ENCODE peak calls at places on chromosomes 2 and 18, in eight cellular contexts. M is stimulated activated CD8-positive, alpha-beta memory T cell treated with anti-CD3 and anti-CD28 coated beads, Interleukin-12 subunit alpha, Interleukin-12 subunit beta, amount 100 ng/mL, for 1 hour; A is T-helper 9 cell; U is A673; V is iris pigment epithelial cell; X is AG20443; Q is glutamatergic neuron; P is CD8-positive, alpha-beta memory T cell. N is an unnamed sample.

GRCh38 chr18:62033756-62034155 is 140.9 kb upstream of the RNF152 start:
- DNase-seq in M (no peak), A (no peak), U (no peak), V (no peak), X (no peak), Q (no peak), P (no peak), N (no peak)

GRCh38 chr2:219252900-219253752 is at the start of gene TUBA4B:
- DNase-seq in M (peak; percentile 15), A (peak; percentile 38), U (no peak), V (peak; percentile 69), X (peak; percentile 43), Q (peak; percentile 52), P (peak; percentile 51), N (no peak)

GRCh38 chr2:157150747-157151146 is 106.8 kb upstream of the GALNT5 start:
- DNase-seq in M (no peak), A (no peak), U (no peak), V (peak; percentile 81), X (no peak), Q (no peak), P (no peak), N (no peak)

GRCh38 chr2:21423854-21424253 is 300.1 kb downstream of the TDRD15 start:
- DNase-seq in M (no peak), A (no peak), U (no peak), V (peak; percentile 75), X (no peak), Q (no peak), P (no peak), N (no peak)

GRCh38 chr18:58362027-58362575 is 266.8 kb downstream of the ALPK2 start:
- DNase-seq in M (no peak), A (no peak), U (peak; percentile 90), V (peak; percentile 96), X (peak; percentile 84), Q (no peak), P (no peak), N (peak; percentile 19)

GRCh38 chr2:20061476-20061875 is 10.0 kb upstream of the LAPTM4A start:
- DNase-seq in M (no peak), A (no peak), U (no peak), V (no peak), X (peak; percentile 58), Q (no peak), P (no peak), N (no peak)

GRCh38 chr2:232521098-232521497 is 910 bp downstream of the PRSS56 start:
- DNase-seq in M (no peak), A (no peak), U (no peak), V (no peak), X (no peak), Q (no peak), P (no peak), N (no peak)

GRCh38 chr2:47724221-47724981 is 58.5 kb upstream of the MSH6 start:
- DNase-seq in M (no peak), A (no peak), U (no peak), V (peak; percentile 78), X (no peak), Q (no peak), P (no peak), N (no peak)

GRCh38 chr2:141517180-141517851 is 613.5 kb downstream of the LRP1B start:
- DNase-seq in M (no peak), A (no peak), U (no peak), V (no peak), X (no peak), Q (no peak), P (no peak), N (no peak)

GRCh38 chr2:37768491-37768925 is 97.1 kb upstream of the CDC42EP3 start:
- DNase-seq in M (no peak), A (no peak), U (no peak), V (peak; percentile 97), X (peak; percentile 83), Q (no peak), P (no peak), N (peak; percentile 63)

GRCh38 chr18:78659057-78659456 is 320.6 kb upstream of the SALL3 start:
- DNase-seq in M (no peak), A (no peak), U (no peak), V (no peak), X (no peak), Q (no peak), P (no peak), N (no peak)

GRCh38 chr2:19648583-19648982 is 253.2 kb downstream of the TTC32 start:
- DNase-seq in M (no peak), A (no peak), U (no peak), V (peak; percentile 91), X (peak; percentile 74), Q (no peak), P (no peak), N (no peak)

GRCh38 chr2:137672961-137673552 is 291.2 kb upstream of the HNMT start:
- DNase-seq in M (no peak), A (no peak), U (no peak), V (no peak), X (no peak), Q (no peak), P (no peak), N (no peak)

GRCh38 chr2:9108210-9108967 is 98.2 kb upstream of the ASAP2 start:
- DNase-seq in M (no peak), A (no peak), U (no peak), V (no peak), X (no peak), Q (peak; percentile 69), P (no peak), N (no peak)

GRCh38 chr18:11957636-11958035 is 23.7 kb upstream of the IMPA2 start:
- DNase-seq in M (no peak), A (no peak), U (no peak), V (no peak), X (no peak), Q (no peak), P (no peak), N (no peak)

GRCh38 chr2:127175821-127176354 is 44.2 kb downstream of the CYP27C1 start:
- DNase-seq in M (no peak), A (no peak), U (no peak), V (no peak), X (peak; percentile 75), Q (no peak), P (no peak), N (peak; percentile 65)

GRCh38 chr2:196967126-196967525 is 40.6 kb upstream of the PGAP1 start:
- DNase-seq in M (no peak), A (no peak), U (peak; percentile 88), V (peak; percentile 69), X (peak; percentile 65), Q (no peak), P (no peak), N (no peak)

GRCh38 chr2:14535156-14535555 is 97.4 kb upstream of the LRATD1 start:
- DNase-seq in M (no peak), A (no peak), U (no peak), V (peak; percentile 22), X (no peak), Q (no peak), P (no peak), N (no peak)

GRCh38 chr2:237862528-237862895 is 3.1 kb downstream of the RAMP1 start:
- DNase-seq in M (no peak), A (no peak), U (no peak), V (no peak), X (no peak), Q (no peak), P (no peak), N (no peak)

GRCh38 chr2:129877289-129877741 is 102.2 kb upstream of the RAB6C start:
- DNase-seq in M (peak; percentile 70), A (peak; percentile 78), U (peak; percentile 95), V (peak; percentile 59), X (peak; percentile 94), Q (peak; percentile 93), P (peak; percentile 76), N (peak; percentile 58)

GRCh38 chr18:79510731-79511141 is 115.0 kb downstream of the NFATC1 start:
- DNase-seq in M (no peak), A (no peak), U (no peak), V (no peak), X (no peak), Q (peak; percentile 16), P (no peak), N (no peak)

GRCh38 chr2:15856318-15856717 is 84.0 kb upstream of the MYCN start:
- DNase-seq in M (no peak), A (no peak), U (no peak), V (no peak), X (no peak), Q (no peak), P (no peak), N (no peak)

GRCh38 chr18:56574827-56575226 is 63.6 kb downstream of the TXNL1 start:
- DNase-seq in M (no peak), A (no peak), U (no peak), V (peak; percentile 77), X (no peak), Q (no peak), P (no peak), N (no peak)

GRCh38 chr2:239278941-239279365 is 121.9 kb downstream of the HDAC4 start:
- DNase-seq in M (no peak), A (no peak), U (no peak), V (peak; percentile 69), X (peak; percentile 53), Q (peak; percentile 49), P (no peak), N (no peak)

GRCh38 chr18:11366410-11366809 is 217.0 kb upstream of the PIEZO2 start:
- DNase-seq in M (no peak), A (no peak), U (no peak), V (peak; percentile 15), X (no peak), Q (no peak), P (no peak), N (no peak)

GRCh38 chr2:170554278-170554955 is 160.7 kb upstream of the SP5 start:
- DNase-seq in M (no peak), A (no peak), U (no peak), V (peak; percentile 33), X (peak; percentile 64), Q (no peak), P (no peak), N (peak; percentile 82)

GRCh38 chr2:72011356-72011661 is 136.4 kb downstream of the CYP26B1 start:
- DNase-seq in M (no peak), A (no peak), U (no peak), V (no peak), X (no peak), Q (no peak), P (no peak), N (no peak)

GRCh38 chr18:56383349-56383748 is 255.0 kb downstream of the TXNL1 start:
- DNase-seq in M (no peak), A (no peak), U (no peak), V (no peak), X (no peak), Q (no peak), P (no peak), N (no peak)

GRCh38 chr2:168521342-168521741 is 65.3 kb downstream of the CERS6 start:
- DNase-seq in M (no peak), A (no peak), U (peak; percentile 21), V (peak; percentile 51), X (no peak), Q (no peak), P (no peak), N (no peak)

GRCh38 chr2:231186325-231186724 is 12.1 kb upstream of the ARMC9 start:
- DNase-seq in M (no peak), A (no peak), U (no peak), V (no peak), X (no peak), Q (no peak), P (no peak), N (no peak)

GRCh38 chr2:202639233-202639632 is 4.5 kb downstream of the FAM117B start:
- DNase-seq in M (no peak), A (no peak), U (no peak), V (no peak), X (no peak), Q (no peak), P (no peak), N (no peak)

GRCh38 chr2:117470311-117471095 is 344.0 kb upstream of the DDX18 start:
- DNase-seq in M (no peak), A (no peak), U (peak; percentile 63), V (no peak), X (no peak), Q (peak; percentile 60), P (no peak), N (no peak)

GRCh38 chr2:38498039-38498438 is 104.7 kb downstream of the HNRNPLL start:
- DNase-seq in M (no peak), A (no peak), U (peak; percentile 76), V (no peak), X (no peak), Q (peak; percentile 78), P (no peak), N (no peak)

GRCh38 chr2:54597153-54597827 is 126.2 kb upstream of the EML6 start:
- DNase-seq in M (no peak), A (no peak), U (no peak), V (no peak), X (no peak), Q (peak; percentile 35), P (peak; percentile 17), N (no peak)

N was measured in T1000.